ENCODE peak calls at places on chromosomes 12 and 14, in five cellular contexts. T, R, B, I and C are unnamed samples.

GRCh38 chr12:91361864-91362263 is 179.2 kb upstream of the DCN start:
- DNase-seq in I (no peak), R (no peak), T (peak; percentile 20), B (no peak), C (no peak)

GRCh38 chr12:31362759-31363415 is 36.9 kb upstream of the SINHCAF start:
- DNase-seq in R (no peak), B (no peak), T (peak; percentile 63), I (no peak), C (peak; percentile 68)

GRCh38 chr14:37588667-37588955 is 6.4 kb downstream of the FOXA1 start:
- DNase-seq in T (no peak), R (no peak), I (no peak), B (no peak), C (peak; percentile 65)

GRCh38 chr14:90140298-90140955 is 78.6 kb downstream of the KCNK13 start:
- DNase-seq in B (no peak), R (no peak), I (no peak), T (no peak), C (no peak)

GRCh38 chr12:89345830-89346740 is 6.2 kb downstream of the DUSP6 start:
- DNase-seq in B (no peak), R (no peak), T (peak; percentile 72), I (no peak), C (peak; percentile 97)

GRCh38 chr14:66404051-66404450 is 82.1 kb upstream of the CCDC196 start:
- DNase-seq in R (no peak), I (no peak), T (no peak), B (no peak), C (no peak)

GRCh38 chr14:45198551-45198950 is 54.5 kb downstream of the MIS18BP1 start:
- DNase-seq in R (no peak), I (no peak), T (no peak), B (no peak), C (no peak)

GRCh38 chr14:36646664-36647416 is 14.8 kb upstream of the PAX9 start:
- DNase-seq in T (peak; percentile 10), R (no peak), B (no peak), I (no peak), C (no peak)

GRCh38 chr14:71361335-71361734 is 454.1 kb downstream of the PCNX1 start:
- DNase-seq in I (no peak), B (no peak), T (no peak), R (no peak), C (no peak)

GRCh38 chr12:31589582-31589895 is 1.4 kb downstream of the DENND5B start:
- DNase-seq in I (no peak), R (no peak), T (no peak), B (no peak), C (no peak)

GRCh38 chr12:5746020-5746419 is 199.0 kb downstream of the ANO2 start:
- DNase-seq in B (no peak), T (no peak), I (no peak), R (no peak), C (no peak)

GRCh38 chr12:115452751-115453281 is 768.8 kb upstream of the TBX3 start:
- DNase-seq in I (no peak), B (no peak), T (no peak), R (no peak), C (no peak)

GRCh38 chr14:89425931-89426330 is 8.9 kb upstream of the FOXN3 start:
- DNase-seq in R (no peak), T (no peak), I (peak; percentile 80), B (no peak), C (no peak)